ENCODE peak calls at places on chromosomes 7 and 10, in five cellular contexts. One of them, this sample, is unnamed.

GRCh38 chr10:48937796-48938195 is 1.8 kb downstream of the LRRC18 start:
- DNase-seq in astrocyte of the cerebellum: no peak
- DNase-seq in COR-L47: no peak
- DNase-seq in NCI-H146: no peak
- DNase-seq in iris pigment epithelial cell: no peak
- DNase-seq in this sample: no peak

GRCh38 chr7:134375206-134375605 is 58.5 kb upstream of the SLC35B4 start:
- DNase-seq in iris pigment epithelial cell: no peak
- DNase-seq in astrocyte of the cerebellum: no peak
- DNase-seq in NCI-H146: no peak
- DNase-seq in COR-L47: no peak
- DNase-seq in this sample: no peak

GRCh38 chr10:91410638-91411367 is 659 bp downstream of the HECTD2 start:
- DNase-seq in iris pigment epithelial cell: peak; percentile 59
- DNase-seq in NCI-H146: peak; percentile 47
- DNase-seq in COR-L47: no peak
- DNase-seq in astrocyte of the cerebellum: no peak
- DNase-seq in this sample: no peak

GRCh38 chr10:3887885-3888476 is 103.0 kb upstream of the KLF6 start:
- DNase-seq in iris pigment epithelial cell: peak; percentile 98
- DNase-seq in COR-L47: no peak
- DNase-seq in NCI-H146: no peak
- DNase-seq in astrocyte of the cerebellum: peak; percentile 62
- DNase-seq in this sample: no peak

GRCh38 chr7:123410273-123410928 is 124.0 kb downstream of the IQUB start:
- DNase-seq in iris pigment epithelial cell: peak; percentile 94
- DNase-seq in COR-L47: no peak
- DNase-seq in astrocyte of the cerebellum: peak; percentile 82
- DNase-seq in NCI-H146: no peak
- DNase-seq in this sample: no peak

GRCh38 chr10:67011480-67011879 is 85.6 kb downstream of the LRRTM3 start:
- DNase-seq in NCI-H146: no peak
- DNase-seq in COR-L47: no peak
- DNase-seq in iris pigment epithelial cell: no peak
- DNase-seq in astrocyte of the cerebellum: no peak
- DNase-seq in this sample: no peak

GRCh38 chr7:28323833-28324232 is 88.5 kb upstream of the CREB5 start:
- DNase-seq in iris pigment epithelial cell: no peak
- DNase-seq in COR-L47: no peak
- DNase-seq in NCI-H146: no peak
- DNase-seq in astrocyte of the cerebellum: no peak
- DNase-seq in this sample: no peak

GRCh38 chr10:109456566-109457361 is 466.5 kb downstream of the XPNPEP1 start:
- DNase-seq in COR-L47: no peak
- DNase-seq in iris pigment epithelial cell: no peak
- DNase-seq in NCI-H146: no peak
- DNase-seq in astrocyte of the cerebellum: no peak
- DNase-seq in this sample: no peak

GRCh38 chr7:30970074-30970473 is 6.3 kb downstream of the GHRHR start:
- DNase-seq in iris pigment epithelial cell: no peak
- DNase-seq in COR-L47: no peak
- DNase-seq in NCI-H146: no peak
- DNase-seq in astrocyte of the cerebellum: no peak
- DNase-seq in this sample: no peak

GRCh38 chr10:35912615-35913170 is 270.6 kb upstream of the FZD8 start:
- DNase-seq in COR-L47: no peak
- DNase-seq in NCI-H146: no peak
- DNase-seq in iris pigment epithelial cell: peak; percentile 69
- DNase-seq in astrocyte of the cerebellum: no peak
- DNase-seq in this sample: no peak

GRCh38 chr10:70191161-70191770 is 21.0 kb upstream of the SAR1A start:
- DNase-seq in NCI-H146: no peak
- DNase-seq in astrocyte of the cerebellum: no peak
- DNase-seq in iris pigment epithelial cell: peak; percentile 47
- DNase-seq in COR-L47: no peak
- DNase-seq in this sample: no peak

GRCh38 chr7:35508623-35509400 is 186.1 kb downstream of the HERPUD2 start:
- DNase-seq in COR-L47: no peak
- DNase-seq in iris pigment epithelial cell: peak; percentile 3
- DNase-seq in astrocyte of the cerebellum: no peak
- DNase-seq in NCI-H146: no peak
- DNase-seq in this sample: no peak

GRCh38 chr10:76911184-76911583 is 726.4 kb downstream of the KCNMA1 start:
- DNase-seq in NCI-H146: no peak
- DNase-seq in COR-L47: no peak
- DNase-seq in iris pigment epithelial cell: no peak
- DNase-seq in astrocyte of the cerebellum: no peak
- DNase-seq in this sample: no peak

GRCh38 chr10:67663449-67664087 is 32.4 kb downstream of the CTNNA3 start:
- DNase-seq in astrocyte of the cerebellum: no peak
- DNase-seq in iris pigment epithelial cell: no peak
- DNase-seq in NCI-H146: no peak
- DNase-seq in COR-L47: no peak
- DNase-seq in this sample: no peak

GRCh38 chr10:80191589-80192270 is 13.6 kb downstream of the ANXA11 start:
- DNase-seq in NCI-H146: no peak
- DNase-seq in COR-L47: no peak
- DNase-seq in astrocyte of the cerebellum: no peak
- DNase-seq in iris pigment epithelial cell: no peak
- DNase-seq in this sample: no peak

GRCh38 chr7:92614586-92615237 is 24.5 kb upstream of the FAM133B start:
- DNase-seq in COR-L47: no peak
- DNase-seq in NCI-H146: no peak
- DNase-seq in iris pigment epithelial cell: peak; percentile 47
- DNase-seq in astrocyte of the cerebellum: no peak
- DNase-seq in this sample: no peak

GRCh38 chr7:70183278-70183677 is 585.0 kb downstream of the AUTS2 start:
- DNase-seq in NCI-H146: peak; percentile 86
- DNase-seq in astrocyte of the cerebellum: no peak
- DNase-seq in COR-L47: peak; percentile 84
- DNase-seq in iris pigment epithelial cell: no peak
- DNase-seq in this sample: no peak

GRCh38 chr7:36303202-36304098 is 86.2 kb upstream of the ANLN start:
- DNase-seq in iris pigment epithelial cell: peak; percentile 86
- DNase-seq in COR-L47: peak; percentile 99
- DNase-seq in astrocyte of the cerebellum: peak; percentile 69
- DNase-seq in NCI-H146: peak; percentile 59
- DNase-seq in this sample: peak; percentile 66

GRCh38 chr10:33263453-33263852 is 71.0 kb downstream of the NRP1 start:
- DNase-seq in COR-L47: no peak
- DNase-seq in iris pigment epithelial cell: peak; percentile 68
- DNase-seq in NCI-H146: no peak
- DNase-seq in astrocyte of the cerebellum: no peak
- DNase-seq in this sample: no peak

GRCh38 chr10:132988988-132989387 is 46.6 kb upstream of the CFAP46 start:
- DNase-seq in astrocyte of the cerebellum: no peak
- DNase-seq in iris pigment epithelial cell: no peak
- DNase-seq in NCI-H146: no peak
- DNase-seq in COR-L47: no peak
- DNase-seq in this sample: no peak

GRCh38 chr10:132408367-132408781 is 11.4 kb downstream of the PWWP2B start:
- DNase-seq in astrocyte of the cerebellum: no peak
- DNase-seq in NCI-H146: no peak
- DNase-seq in COR-L47: no peak
- DNase-seq in iris pigment epithelial cell: no peak
- DNase-seq in this sample: no peak

This sample was measured in NCI-H187.